ENCODE peak calls at places on chromosomes 12 and 14, in ten cellular contexts. A, S, J, C, E, Z, V, T, K and H are unnamed samples.

GRCh38 chr12:83664650-83665049 is 977.9 kb downstream of the TMTC2 start:
- DNase-seq in C (no peak), A (no peak), Z (no peak), T (no peak), E (no peak), S (no peak), V (no peak), J (no peak), K (no peak), H (no peak)

GRCh38 chr14:103302966-103303365 is 31.1 kb upstream of the EIF5 start:
- DNase-seq in V (no peak), A (no peak), C (no peak), J (peak), T (no peak), Z (no peak), E (no peak), S (no peak), K (no peak), H (no peak)

GRCh38 chr12:62426095-62426488 is 40.5 kb upstream of the MON2 start:
- DNase-seq in A (no peak), K (no peak), E (no peak), S (no peak), J (no peak), V (no peak), Z (peak), T (no peak), C (no peak), H (peak)

GRCh38 chr14:52377940-52378339 is 63.8 kb downstream of the PTGER2 start:
- DNase-seq in Z (no peak), K (no peak), J (no peak), C (no peak), T (no peak), V (no peak), S (no peak), A (no peak), E (no peak), H (no peak)

GRCh38 chr14:69699743-69700309 is 67.1 kb upstream of the SRSF5 start:
- DNase-seq in T (no peak), V (no peak), C (no peak), J (no peak), K (no peak), S (no peak), A (no peak), Z (no peak), E (no peak), H (no peak)

GRCh38 chr14:34548472-34548981 is 9.0 kb upstream of the EAPP start:
- DNase-seq in V (no peak), K (no peak), J (no peak), S (no peak), Z (no peak), A (no peak), E (no peak), T (no peak), C (no peak), H (no peak)

GRCh38 chr12:80778005-80778541 is 61.4 kb downstream of the MYF5 start:
- DNase-seq in S (no peak), Z (peak), V (peak), C (no peak), T (no peak), K (no peak), J (peak), A (no peak), E (no peak), H (peak)

GRCh38 chr12:100142851-100143559 is at the start of gene BLTP3B:
- DNase-seq in K (peak), J (peak), A (peak), S (peak), Z (peak), T (peak), E (peak), V (peak), C (peak), H (peak)

GRCh38 chr12:131783915-131784541 is 44.2 kb upstream of the MMP17 start:
- DNase-seq in J (peak), S (no peak), K (no peak), A (peak), Z (peak), T (no peak), C (no peak), E (no peak), V (peak), H (peak)

GRCh38 chr12:94557896-94558295 is 92.5 kb downstream of the TMCC3 start:
- DNase-seq in A (no peak), Z (no peak), S (no peak), T (no peak), V (no peak), E (no peak), C (no peak), K (no peak), J (no peak), H (no peak)

GRCh38 chr12:62317017-62317416 is 56.8 kb downstream of the USP15 start:
- DNase-seq in T (no peak), V (no peak), J (no peak), Z (no peak), S (no peak), C (no peak), E (no peak), K (no peak), A (no peak), H (no peak)

GRCh38 chr14:104092931-104093365 is 7.4 kb downstream of the ASPG start:
- DNase-seq in K (no peak), C (no peak), Z (no peak), T (no peak), A (no peak), V (no peak), S (no peak), J (no peak), E (no peak), H (no peak)

GRCh38 chr14:73887116-73887490 is 444 bp downstream of the ZNF410 start:
- DNase-seq in A (peak), E (no peak), V (peak), C (no peak), Z (peak), K (no peak), J (no peak), T (peak), S (no peak), H (peak)

GRCh38 chr12:2691340-2692111 is 103.2 kb upstream of the FKBP4 start:
- DNase-seq in T (peak), K (peak), S (no peak), E (peak), C (peak), Z (peak), J (no peak), V (no peak), A (no peak), H (no peak)

GRCh38 chr12:87266305-87266704 is 762.9 kb downstream of the C12orf50 start:
- DNase-seq in S (no peak), C (no peak), J (no peak), T (no peak), A (no peak), E (no peak), V (peak), K (no peak), Z (no peak), H (no peak)